ENCODE peak calls at places on chromosomes 13 and 19, in four cellular contexts. A, D, X and F are unnamed samples.

GRCh38 chr13:28575200-28575599 is 80.3 kb upstream of the FLT1 start:
- DNase-seq in X (no peak), D (no peak), A (no peak), F (no peak)

GRCh38 chr13:41356788-41357187 is 45.7 kb downstream of the NAA16 start:
- DNase-seq in X (no peak), A (no peak), D (no peak), F (no peak)

GRCh38 chr13:99842379-99842778 is 129.2 kb downstream of the ZIC5 start:
- DNase-seq in X (no peak), D (no peak), A (no peak), F (no peak)

GRCh38 chr19:18340990-18341868 is 831 bp downstream of the PGPEP1 start:
- DNase-seq in X (peak; percentile 82), D (peak; percentile 66), A (peak; percentile 29), F (peak; percentile 79)

GRCh38 chr13:52348983-52349780 is 56.8 kb downstream of the THSD1 start:
- DNase-seq in A (no peak), D (no peak), X (no peak), F (no peak)

GRCh38 chr19:10430505-10431253 is 10.3 kb downstream of the PDE4A start:
- DNase-seq in D (no peak), A (no peak), X (peak; percentile 83), F (no peak)

GRCh38 chr13:97319088-97319487 is 97.0 kb downstream of the MBNL2 start:
- DNase-seq in A (no peak), X (no peak), D (no peak), F (no peak)

GRCh38 chr19:18223860-18224524 is 2.2 kb downstream of the PDE4C start:
- DNase-seq in A (no peak), X (no peak), D (peak; percentile 66), F (no peak)

GRCh38 chr13:93559718-93560117 is 333.1 kb downstream of the GPC6 start:
- DNase-seq in A (no peak), X (no peak), D (no peak), F (no peak)

GRCh38 chr13:64054306-64054705 is 2638.7 kb upstream of the PCDH20 start:
- DNase-seq in D (no peak), X (no peak), A (no peak), F (no peak)

GRCh38 chr13:43664700-43665191 is 122.0 kb downstream of the ENOX1 start:
- DNase-seq in A (no peak), X (no peak), D (no peak), F (no peak)

GRCh38 chr19:28737021-28737525 is 475.9 kb downstream of the UQCRFS1 start:
- DNase-seq in D (no peak), X (no peak), A (no peak), F (no peak)

GRCh38 chr13:91459485-91459884 is 61.1 kb downstream of the GPC5 start:
- DNase-seq in A (no peak), D (no peak), X (no peak), F (no peak)